ENCODE peak calls at places on chromosomes 4 and X, in four cellular contexts. J is lung, V is heart right ventricle, O is foreskin keratinocyte. Y is an unnamed sample.

GRCh38 chrX:74351760-74352159 is 47.8 kb downstream of the ZCCHC13 start:
- DNase-seq in J (no peak), V (no peak), O (peak), Y (no peak)

GRCh38 chr4:72314869-72315268 is 254.2 kb downstream of the ADAMTS3 start:
- DNase-seq in J (no peak), O (no peak), V (peak), Y (peak)

GRCh38 chrX:68932611-68933010 is 103.8 kb downstream of the EFNB1 start:
- DNase-seq in V (peak), O (no peak), J (no peak), Y (no peak)

GRCh38 chr4:83535945-83536648 is at the start of gene GPAT3:
- DNase-seq in J (peak), O (no peak), V (peak), Y (peak)

GRCh38 chrX:15911729-15912550 is 57.3 kb upstream of the AP1S2 start:
- DNase-seq in J (no peak), V (no peak), O (no peak), Y (no peak)

GRCh38 chr4:37758226-37758625 is 68.3 kb upstream of the PGM2 start:
- DNase-seq in V (peak), O (peak), J (peak), Y (peak)

GRCh38 chr4:184282895-184283654 is 65.4 kb upstream of the ENPP6 start:
- DNase-seq in J (no peak), V (no peak), O (no peak), Y (no peak)

GRCh38 chr4:128858875-128859696 is 49.6 kb downstream of the JADE1 start:
- DNase-seq in V (peak), J (peak), O (no peak), Y (no peak)

GRCh38 chrX:134537179-134537945 is 77.4 kb downstream of the HPRT1 start:
- DNase-seq in O (no peak), V (no peak), J (no peak), Y (no peak)

GRCh38 chr4:121155893-121156292 is 8.2 kb downstream of the TNIP3 start:
- DNase-seq in O (peak), V (no peak), J (no peak), Y (peak)

GRCh38 chr4:128565565-128566186 is 243.8 kb upstream of the JADE1 start:
- DNase-seq in V (no peak), J (peak), O (no peak), Y (peak)

GRCh38 chr4:27123050-27123768 is 262.6 kb downstream of the STIM2 start:
- DNase-seq in J (no peak), O (no peak), V (no peak), Y (no peak)

GRCh38 chr4:147096667-147097604 is 151.3 kb upstream of the TTC29 start:
- DNase-seq in O (no peak), V (no peak), J (no peak), Y (peak)

GRCh38 chr4:158176108-158176507 is 3.3 kb upstream of the GASK1B start:
- DNase-seq in J (peak), V (no peak), O (peak), Y (peak)

GRCh38 chrX:111131572-111131971 is 35.6 kb downstream of the PAK3 start:
- DNase-seq in V (no peak), O (no peak), J (no peak), Y (no peak)

GRCh38 chr4:73477176-73477575 is 4.4 kb upstream of the AFM start:
- DNase-seq in O (no peak), V (no peak), J (no peak), Y (no peak)

GRCh38 chr4:13891544-13891939 is 264.0 kb upstream of the BOD1L1 start:
- DNase-seq in O (no peak), J (no peak), V (no peak), Y (peak)

GRCh38 chr4:53507671-53508286 is 83.5 kb downstream of the LNX1 start:
- DNase-seq in O (no peak), J (no peak), V (peak), Y (no peak)

GRCh38 chrX:9164535-9165425 is 130.9 kb upstream of the FAM9B start:
- DNase-seq in V (no peak), J (no peak), O (no peak), Y (no peak)

GRCh38 chr4:170420255-170420693 is 330.5 kb upstream of the AADAT start:
- DNase-seq in J (no peak), O (no peak), V (no peak), Y (no peak)

DNA sequence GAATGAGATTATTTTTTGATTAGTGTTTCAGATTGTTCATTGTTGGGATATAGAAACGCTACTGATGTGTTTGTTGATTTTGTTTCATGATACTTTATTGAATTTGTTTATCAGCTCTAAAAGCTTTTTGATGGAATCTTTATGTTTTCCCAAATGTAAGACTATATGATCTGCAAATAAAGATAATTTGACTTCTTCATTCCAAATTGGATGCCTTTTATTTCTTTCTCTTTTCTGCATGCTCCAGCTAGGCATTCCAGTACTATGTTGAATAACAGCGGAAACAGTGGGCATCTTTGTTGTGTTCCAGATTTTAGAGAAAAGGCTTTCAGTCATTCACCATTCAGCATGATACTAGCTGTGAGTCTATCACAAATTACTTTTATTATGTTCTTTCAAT is 21.8 kb downstream of the SPANXN4 start:
- DNase-seq in J (no peak), V (no peak), O (peak), Y (no peak)
- TF ChIP-seq CTCF in J (no peak), V (no peak), O (no peak), Y (no peak)

GRCh38 chr4:88523325-88524129 is at the start of gene PYURF:
- DNase-seq in J (peak), O (peak), V (peak), Y (peak)

GRCh38 chr4:88522702-88523324 is 763 bp downstream of the PYURF start:
- DNase-seq in V (no peak), O (no peak), J (no peak), Y (no peak)

GRCh38 chr4:88528861-88529260 is 5.3 kb upstream of the PYURF start:
- DNase-seq in V (no peak), O (no peak), J (no peak), Y (no peak)

GRCh38 chr4:88527787-88528186 is 4.2 kb upstream of the PYURF start:
- DNase-seq in V (no peak), O (no peak), J (no peak), Y (no peak)

DNA sequence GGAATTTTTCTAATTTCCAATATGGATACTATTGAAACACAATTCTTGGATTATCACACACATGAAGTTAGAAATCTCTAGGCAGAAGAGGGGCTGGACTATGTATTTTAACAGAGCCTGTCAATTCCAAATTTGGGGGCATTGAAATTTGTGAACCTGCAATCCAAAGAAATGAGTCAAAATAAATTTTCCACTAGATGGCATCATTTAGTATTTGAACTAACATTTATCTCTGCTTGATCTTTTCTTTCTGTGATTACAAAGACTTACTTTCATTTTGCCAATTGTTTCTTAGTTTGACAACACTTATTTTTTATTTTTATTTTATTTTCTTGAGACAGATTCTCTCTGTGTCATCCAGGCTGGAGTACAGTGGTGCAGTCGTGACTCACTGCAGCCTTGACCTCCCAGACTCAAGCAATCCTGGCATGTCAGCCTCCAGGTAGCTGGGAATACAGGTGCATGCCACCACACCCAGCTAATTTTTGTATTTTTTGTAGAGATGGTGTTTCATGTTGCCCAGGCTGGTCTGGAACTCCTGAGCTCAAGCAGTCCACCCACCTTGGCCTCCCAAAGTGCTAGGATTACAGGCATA is 2.7 kb upstream of the PYURF start:
- DNase-seq in J (no peak), V (no peak), O (no peak), Y (no peak)
- H3K27ac ChIP-seq in J (no peak), V (no peak), O (no peak), Y (no peak)

GRCh38 chrX:155263854-155264628 is at the start of gene RAB39B:
- DNase-seq in J (peak), V (peak), O (peak), Y (peak)
- TF ChIP-seq CTCF in J (no peak), V (no peak), O (no peak), Y (no peak)

DNA sequence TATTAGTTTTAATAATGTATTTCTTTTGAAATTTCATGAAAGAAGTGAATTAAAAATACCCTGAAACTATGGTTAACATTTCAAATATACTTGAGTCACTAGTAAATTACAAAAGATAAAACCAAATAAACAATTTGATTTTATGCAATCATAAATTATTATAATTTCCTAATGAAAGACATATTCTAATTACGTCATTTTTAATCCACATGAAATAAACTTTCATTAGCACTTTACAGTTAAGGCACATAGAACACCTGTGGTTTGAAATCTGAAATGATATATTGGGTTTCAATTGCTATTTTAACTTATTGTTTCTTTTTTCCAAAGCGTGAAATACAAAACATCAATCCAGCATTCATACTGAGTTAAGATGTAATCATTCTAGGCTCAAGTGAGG is 1492.5 kb upstream of the PABPC4L start:
- DNase-seq in J (no peak), V (no peak), O (no peak), Y (no peak)
- H3K27ac ChIP-seq in J (no peak), V (no peak), O (no peak), Y (no peak)

GRCh38 chr4:178081931-178082330 is 639.7 kb upstream of the AGA start:
- DNase-seq in J (no peak), O (no peak), V (no peak), Y (no peak)

GRCh38 chr4:178083968-178084367 is 641.7 kb upstream of the AGA start:
- DNase-seq in J (no peak), V (no peak), O (no peak), Y (no peak)

GRCh38 chr4:178090640-178091411 is 648.6 kb upstream of the AGA start:
- DNase-seq in J (no peak), O (no peak), V (no peak), Y (no peak)

GRCh38 chr4:178086324-178086723 is 644.1 kb upstream of the AGA start:
- DNase-seq in J (no peak), V (no peak), O (no peak), Y (no peak)
- TF ChIP-seq CTCF in J (no peak), V (no peak), O (peak), Y (no peak)

DNA sequence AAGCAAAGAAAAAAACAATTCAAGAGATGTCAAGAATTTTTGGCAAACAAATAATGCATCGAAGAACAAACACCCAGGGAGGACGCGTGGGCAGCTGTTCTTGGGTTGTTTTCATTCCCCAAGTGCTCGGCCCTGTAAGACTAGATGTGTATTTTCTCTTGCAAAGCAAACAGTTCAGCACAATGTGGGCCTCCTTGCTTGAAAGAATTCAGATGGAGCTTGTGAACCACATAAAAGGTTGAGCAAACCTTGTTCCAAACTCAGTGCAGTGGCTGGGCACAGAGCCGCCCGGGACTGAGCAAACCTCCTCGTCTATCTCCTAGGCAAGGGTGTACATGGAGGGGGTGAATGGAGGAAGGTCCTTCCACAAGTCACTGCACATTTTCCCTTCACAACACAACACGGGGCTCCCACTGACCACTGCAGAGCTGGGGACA is 82.4 kb downstream of the HTRA3 start:
- DNase-seq in O (no peak), J (peak), V (no peak), Y (no peak)
- H3K27ac ChIP-seq in O (no peak), J (peak), V (no peak), Y (no peak)

GRCh38 chrX:154019633-154020499 is at the start of gene IRAK1:
- DNase-seq in V (peak), J (peak), O (no peak), Y (peak)
- TF ChIP-seq CTCF in V (no peak), J (no peak), O (no peak), Y (no peak)

GRCh38 chr4:38905657-38906398 is 38.2 kb downstream of the FAM114A1 start:
- DNase-seq in J (no peak), O (no peak), V (no peak), Y (no peak)
- H3K27ac ChIP-seq in J (peak), O (no peak), V (no peak), Y (no peak)

GRCh38 chr4:63563288-63564014 is 845.8 kb downstream of the TECRL start:
- DNase-seq in V (no peak), O (no peak), J (no peak), Y (no peak)
- TF ChIP-seq CTCF in V (no peak), O (peak), J (no peak), Y (no peak)

GRCh38 chrX:41823402-41823801 is 99.4 kb downstream of the GPR82 start:
- DNase-seq in J (no peak), O (no peak), V (no peak), Y (no peak)
- H3K27ac ChIP-seq in J (no peak), O (no peak), V (no peak), Y (no peak)

Y was measured in RWPE1.